ENCODE peak calls at places on chromosomes 13 and 19, in six cellular contexts. N is heart left ventricle, H is uterus, G is esophagus muscularis mucosa, O is gastrocnemius medialis, J is adrenal gland. V is an unnamed sample. For H3K4me1, the result is how much of the 10 kb centered on the place peaks cover.

GRCh38 chr13:94470126-94470525 is 9.4 kb downstream of the DCT start:
- DNase-seq in N (no peak), H (no peak), G (no peak), O (no peak), J (no peak), V (no peak)

GRCh38 chr13:41274881-41275280 is 11.5 kb upstream of the MTRF1 start:
- DNase-seq in N (no peak), H (no peak), G (no peak), O (no peak), J (no peak), V (no peak)

GRCh38 chr13:99124695-99125334 is 75.8 kb upstream of the UBAC2 start:
- DNase-seq in N (no peak), H (no peak), G (no peak), O (no peak), J (no peak), V (no peak)

GRCh38 chr13:29402168-29402621 is 193.3 kb downstream of the SLC7A1 start:
- DNase-seq in N (no peak), H (peak), G (no peak), O (no peak), J (no peak), V (no peak)

GRCh38 chr19:52492991-52493470 is 34.4 kb upstream of the ZNF808 start:
- DNase-seq in N (peak), H (no peak), G (no peak), O (no peak), J (no peak), V (no peak)

GRCh38 chr13:20953245-20953931 is 50.8 kb upstream of the XPO4 start:
- DNase-seq in N (no peak), H (no peak), G (no peak), O (no peak), J (no peak), V (no peak)

GRCh38 chr13:57739089-57739488 is 107.5 kb downstream of the PCDH17 start:
- DNase-seq in N (no peak), H (no peak), G (no peak), O (no peak), J (no peak), V (no peak)

GRCh38 chr13:66748712-66749111 is 481.4 kb downstream of the PCDH9 start:
- DNase-seq in N (no peak), H (no peak), G (no peak), O (no peak), J (no peak), V (no peak)

GRCh38 chr19:4589579-4590410 is 30.3 kb upstream of the SEMA6B start:
- DNase-seq in N (peak), H (no peak), G (no peak), O (no peak), J (peak), V (no peak)

GRCh38 chr19:46173886-46174475 is 25.9 kb downstream of the IGFL2 start:
- DNase-seq in N (no peak), H (no peak), G (no peak), O (no peak), J (no peak), V (no peak)

GRCh38 chr13:75402787-75403186 is 79.2 kb downstream of the TBC1D4 start:
- DNase-seq in N (peak), H (peak), G (no peak), O (peak), J (no peak), V (no peak)

GRCh38 chr13:51928231-51928630 is 66.5 kb downstream of the CCDC70 start:
- DNase-seq in N (peak), H (no peak), G (no peak), O (peak), J (peak), V (no peak)

GRCh38 chr19:10832659-10833296 is 3.2 kb downstream of the TMED1 start:
- DNase-seq in N (no peak), H (no peak), G (no peak), O (no peak), J (no peak), V (no peak)

GRCh38 chr19:45079911-45080469 is 930 bp downstream of the GEMIN7 start:
- DNase-seq in N (no peak), H (no peak), G (no peak), O (no peak), J (no peak), V (no peak)

GRCh38 chr13:114200673-114201005 is 21.6 kb downstream of the CFAP97D2 start:
- DNase-seq in N (no peak), H (no peak), G (no peak), O (no peak), J (no peak), V (no peak)

GRCh38 chr13:50990540-50991506 is 81.2 kb downstream of the RNASEH2B start:
- DNase-seq in N (peak), H (peak), G (no peak), O (peak), J (peak), V (peak)

GRCh38 chr19:33344210-33344609 is 29.3 kb upstream of the CEBPG start:
- DNase-seq in N (no peak), H (peak), G (no peak), O (no peak), J (no peak), V (no peak)

GRCh38 chr13:40666905-40667621 is 622 bp upstream of the FOXO1 start:
- DNase-seq in N (peak), H (peak), G (peak), O (peak), J (peak), V (no peak)

GRCh38 chr13:44068737-44069136 is 189.0 kb downstream of the LACC1 start:
- DNase-seq in N (no peak), H (no peak), G (no peak), O (no peak), J (no peak), V (no peak)

GRCh38 chr19:34767967-34768366 is 5.0 kb downstream of the ZNF599 start:
- DNase-seq in N (no peak), H (no peak), G (peak), O (no peak), J (no peak), V (no peak)

GRCh38 chr13:44484562-44485164 is 91.5 kb downstream of the TSC22D1 start:
- DNase-seq in N (no peak), H (no peak), G (no peak), O (no peak), J (no peak), V (no peak)

GRCh38 chr13:48223016-48223385 is 10.0 kb upstream of the ITM2B start:
- DNase-seq in N (no peak), H (no peak), G (no peak), O (no peak), J (no peak), V (no peak)

GRCh38 chr13:112096959-112097358 is 30.0 kb downstream of the SOX1 start:
- DNase-seq in N (no peak), H (no peak), G (no peak), O (no peak), J (no peak), V (no peak)

GRCh38 chr13:39417643-39418042 is 185.3 kb downstream of the LHFPL6 start:
- DNase-seq in N (no peak), H (no peak), G (no peak), O (no peak), J (no peak), V (no peak)

GRCh38 chr19:54444737-54445136 is 4.3 kb upstream of the LENG8 start:
- DNase-seq in N (no peak), H (no peak), G (no peak), O (no peak), J (no peak), V (no peak)

GRCh38 chr13:80039000-80039399 is 301.9 kb downstream of the SPRY2 start:
- DNase-seq in N (no peak), H (no peak), G (no peak), O (no peak), J (no peak), V (no peak)

GRCh38 chr13:67736646-67737420 is 506.7 kb upstream of the PCDH9 start:
- DNase-seq in N (no peak), H (no peak), G (no peak), O (no peak), J (no peak), V (no peak)

GRCh38 chr19:29712744-29713516 is 2.1 kb downstream of the C19orf12 start:
- DNase-seq in N (no peak), H (no peak), G (no peak), O (no peak), J (no peak), V (no peak)

GRCh38 chr13:111954681-111955411 is 112.1 kb upstream of the SOX1 start:
- DNase-seq in N (no peak), H (no peak), G (no peak), O (no peak), J (peak), V (no peak)

GRCh38 chr13:63287926-63288325 is 1872.3 kb upstream of the PCDH20 start:
- DNase-seq in N (no peak), H (no peak), G (no peak), O (no peak), J (no peak), V (no peak)
- H3K4me1 ChIP-seq in N (under half), H (under half), G (under half), O (under half), J (under half), V (under half)

GRCh38 chr19:50723735-50724521 is 764 bp downstream of the CLEC11A start:
- DNase-seq in N (no peak), H (no peak), G (no peak), O (no peak), J (no peak), V (no peak)

GRCh38 chr19:50722248-50723013 is 733 bp upstream of the CLEC11A start:
- DNase-seq in N (no peak), H (no peak), G (no peak), O (no peak), J (no peak), V (no peak)

GRCh38 chr19:50724522-50725217 is 1.5 kb downstream of the CLEC11A start:
- DNase-seq in N (peak), H (peak), G (peak), O (peak), J (peak), V (peak)

GRCh38 chr19:50721441-50722137 is 1.6 kb upstream of the CLEC11A start:
- DNase-seq in N (no peak), H (no peak), G (no peak), O (no peak), J (peak), V (no peak)

GRCh38 chr19:50723069-50723468 is at the start of gene CLEC11A:
- DNase-seq in N (peak), H (peak), G (no peak), O (no peak), J (peak), V (no peak)
- H3K27ac ChIP-seq in N (peak), H (peak), G (peak), O (peak), J (no peak), V (peak)

GRCh38 chr19:16330368-16330801 is 5.8 kb downstream of the KLF2 start:
- DNase-seq in N (peak), H (peak), G (no peak), O (peak), J (peak), V (no peak)
- TF ChIP-seq POLR2A in N (peak), H (no peak), G (peak), O (no peak), J (no peak), V (no peak)

GRCh38 chr19:49154279-49154678 is 917 bp downstream of the HRC start:
- DNase-seq in N (no peak), H (no peak), G (no peak), O (no peak), J (no peak), V (no peak)
- H3K4me1 ChIP-seq in N (under half), H (under half), G (under half), O (half or more), J (under half), V (under half)

GRCh38 chr19:12723383-12723642 is 419 bp downstream of the TNPO2 start:
- DNase-seq in N (no peak), H (no peak), G (no peak), O (no peak), J (no peak), V (no peak)

GRCh38 chr19:12723643-12724426 is at the start of gene TNPO2:
- DNase-seq in N (peak), H (peak), G (no peak), O (peak), J (peak), V (no peak)

GRCh38 chr19:12730054-12730453 is 4.4 kb downstream of the TRIR start:
- DNase-seq in N (no peak), H (no peak), G (no peak), O (no peak), J (no peak), V (no peak)

GRCh38 chr19:12727745-12728433 is 4.2 kb upstream of the TNPO2 start:
- DNase-seq in N (no peak), H (no peak), G (no peak), O (no peak), J (no peak), V (no peak)

DNA sequence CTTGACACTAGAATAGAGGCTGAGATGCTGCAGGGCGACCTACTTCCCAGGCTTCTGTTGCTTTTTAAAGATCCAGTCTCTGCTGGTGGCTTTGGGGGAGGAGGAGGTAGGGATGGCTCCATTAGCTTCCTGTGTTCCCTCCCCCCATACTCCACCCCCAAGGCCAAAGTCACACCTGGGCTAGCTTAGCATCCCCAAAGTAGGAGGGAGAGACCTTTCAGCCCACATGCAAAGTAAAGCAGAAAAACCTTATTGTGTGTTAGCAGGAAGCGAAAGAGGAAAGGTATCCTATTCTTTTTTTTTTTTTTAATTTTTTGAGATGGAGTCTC is 3.2 kb upstream of the TNPO2 start:
- DNase-seq in N (no peak), H (no peak), G (no peak), O (no peak), J (no peak), V (no peak)
- H3K27ac ChIP-seq in N (no peak), H (no peak), G (no peak), O (no peak), J (no peak), V (no peak)

GRCh38 chr19:1491114-1491848 is at the start of gene REEP6:
- DNase-seq in N (no peak), H (no peak), G (no peak), O (no peak), J (no peak), V (no peak)

GRCh38 chr19:1491849-1492170 is 829 bp downstream of the REEP6 start:
- DNase-seq in N (no peak), H (no peak), G (no peak), O (no peak), J (no peak), V (no peak)

GRCh38 chr19:1494115-1494815 is 3.3 kb downstream of the REEP6 start:
- DNase-seq in N (no peak), H (no peak), G (no peak), O (no peak), J (no peak), V (no peak)

GRCh38 chr19:1490311-1491113 is at the start of gene PCSK4:
- DNase-seq in N (peak), H (peak), G (peak), O (peak), J (peak), V (peak)

DNA sequence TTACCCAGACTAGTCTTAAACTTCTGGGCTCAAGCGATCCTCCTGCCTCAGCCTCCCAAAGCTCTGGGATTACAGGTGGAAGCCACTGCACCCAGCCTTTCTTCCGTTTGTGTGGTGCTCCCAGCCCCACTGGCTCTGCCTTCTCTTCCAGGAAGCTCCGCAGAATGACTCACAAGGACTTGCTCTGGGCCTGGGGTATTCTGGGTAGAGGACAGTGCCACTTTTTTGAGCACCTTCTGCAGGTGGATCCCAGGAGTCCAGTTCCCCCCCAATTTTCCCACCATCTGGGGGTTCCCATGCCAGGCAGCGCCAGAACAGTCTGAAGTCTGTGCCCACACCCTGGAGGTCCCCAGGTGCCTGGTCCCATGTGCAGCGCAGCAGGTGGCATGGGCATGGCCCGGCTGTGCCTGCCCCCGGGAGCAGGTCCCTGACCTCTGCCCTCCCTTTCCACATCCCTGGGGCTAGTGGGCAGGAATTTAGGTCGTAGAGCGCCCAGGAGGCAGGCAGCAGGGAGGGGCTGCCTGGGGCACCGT is 1.6 kb downstream of the REEP6 start:
- DNase-seq in N (no peak), H (no peak), G (no peak), O (no peak), J (no peak), V (no peak)
- TF ChIP-seq POLR2A in N (no peak), H (no peak), G (no peak), O (no peak), J (no peak), V (no peak)

GRCh38 chr19:19409235-19410030 is 4.0 kb downstream of the GATAD2A start:
- DNase-seq in N (no peak), H (no peak), G (no peak), O (no peak), J (no peak), V (no peak)

GRCh38 chr19:19406878-19407639 is 1.6 kb downstream of the GATAD2A start:
- DNase-seq in N (peak), H (no peak), G (no peak), O (peak), J (peak), V (no peak)

GRCh38 chr19:19405919-19406877 is 723 bp downstream of the GATAD2A start:
- DNase-seq in N (peak), H (peak), G (no peak), O (no peak), J (no peak), V (no peak)

GRCh38 chr19:19404879-19405860 is at the start of gene GATAD2A:
- DNase-seq in N (peak), H (peak), G (peak), O (peak), J (peak), V (peak)

GRCh38 chr19:19407640-19407933 is 2.1 kb downstream of the GATAD2A start:
- DNase-seq in N (no peak), H (no peak), G (no peak), O (no peak), J (no peak), V (no peak)
- H3K4me1 ChIP-seq in N (under half), H (under half), G (half or more), O (half or more), J (under half), V (under half)

GRCh38 chr13:106490177-106490576 is 45.3 kb downstream of the EFNB2 start:
- DNase-seq in N (no peak), H (no peak), G (no peak), O (no peak), J (no peak), V (no peak)
- H3K27ac ChIP-seq in N (no peak), H (no peak), G (no peak), O (no peak), J (no peak), V (no peak)

DNA sequence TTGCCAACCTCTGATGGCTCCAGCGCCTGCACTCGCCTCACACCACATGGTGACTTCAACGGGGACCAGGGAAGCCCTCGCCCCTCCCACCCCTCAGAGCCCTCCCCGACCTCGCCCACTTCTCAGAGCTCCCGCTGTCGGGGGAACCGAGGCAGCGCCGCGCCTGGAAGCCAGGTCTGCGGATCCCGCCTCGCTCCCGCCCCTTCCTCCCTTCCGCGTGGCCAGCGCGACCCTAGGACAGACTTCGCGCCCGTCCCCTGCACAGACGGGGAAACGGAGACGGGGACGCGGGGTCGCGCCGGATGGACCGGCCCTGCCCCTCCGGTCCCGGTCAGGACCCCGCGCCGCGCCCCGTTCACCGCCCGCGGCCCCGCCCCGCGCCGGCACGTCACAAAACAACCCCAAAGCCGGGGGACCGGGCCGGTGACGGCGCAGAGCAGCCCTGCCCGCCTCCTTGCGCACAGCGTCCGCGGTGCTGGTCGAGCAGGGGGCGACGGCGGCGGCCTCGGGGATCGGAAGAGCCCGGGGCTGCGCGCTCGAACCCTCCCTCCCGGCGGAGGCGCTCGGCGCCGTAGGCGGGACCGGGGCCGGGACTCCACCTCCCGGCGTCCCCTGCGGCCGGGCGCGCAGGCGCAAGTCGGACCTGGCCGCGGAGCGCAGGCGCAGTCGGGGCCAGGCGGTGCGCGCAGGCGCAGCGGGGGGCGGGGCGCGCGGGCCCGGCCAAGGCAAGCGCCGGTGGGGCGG is 379 bp upstream of the CDC34 start:
- DNase-seq in N (peak), H (peak), G (no peak), O (peak), J (peak), V (peak)
- TF ChIP-seq POLR2A in N (peak), H (no peak), G (peak), O (no peak), J (no peak), V (peak)

V was measured in tibial nerve.